ENCODE peak calls at places on chromosome 16, in four cellular contexts. One of them, this sample, is unnamed.

GRCh38 chr16:17414421-17414820 is 56.3 kb downstream of the XYLT1 start:
- DNase-seq in H1: no peak
- DNase-seq in SK-N-SH: no peak
- DNase-seq in K562: no peak
- DNase-seq in this sample: no peak

GRCh38 chr16:67992661-67993206 is 6.5 kb downstream of the DPEP2 start:
- DNase-seq in H1: no peak
- DNase-seq in SK-N-SH: no peak
- DNase-seq in K562: no peak
- DNase-seq in this sample: no peak

GRCh38 chr16:24853830-24854229 is 8.1 kb downstream of the SLC5A11 start:
- DNase-seq in H1: peak
- DNase-seq in SK-N-SH: peak
- DNase-seq in K562: no peak
- DNase-seq in this sample: no peak

GRCh38 chr16:52070341-52071057 is 476.4 kb downstream of the TOX3 start:
- DNase-seq in H1: no peak
- DNase-seq in SK-N-SH: no peak
- DNase-seq in K562: no peak
- DNase-seq in this sample: no peak

GRCh38 chr16:23274968-23275367 is 27.1 kb upstream of the SCNN1B start:
- DNase-seq in H1: no peak
- DNase-seq in SK-N-SH: no peak
- DNase-seq in K562: no peak
- DNase-seq in this sample: no peak

GRCh38 chr16:83187404-83187803 is 560.6 kb downstream of the CDH13 start:
- DNase-seq in H1: no peak
- DNase-seq in SK-N-SH: no peak
- DNase-seq in K562: no peak
- DNase-seq in this sample: no peak

GRCh38 chr16:50396770-50397525 is 28.2 kb upstream of the BRD7 start:
- DNase-seq in H1: no peak
- DNase-seq in SK-N-SH: no peak
- DNase-seq in K562: no peak
- DNase-seq in this sample: no peak

GRCh38 chr16:69936751-69937211 is 14.4 kb upstream of the CLEC18A start:
- DNase-seq in H1: no peak
- DNase-seq in SK-N-SH: no peak
- DNase-seq in K562: no peak
- DNase-seq in this sample: no peak

GRCh38 chr16:86651823-86652222 is 73.5 kb downstream of the FOXL1 start:
- DNase-seq in H1: no peak
- DNase-seq in SK-N-SH: no peak
- DNase-seq in K562: no peak
- DNase-seq in this sample: no peak

GRCh38 chr16:27222499-27223225 is 19.3 kb downstream of the KDM8 start:
- DNase-seq in H1: no peak
- DNase-seq in SK-N-SH: peak
- DNase-seq in K562: no peak
- DNase-seq in this sample: no peak

GRCh38 chr16:22813946-22814325 is at the start of gene HS3ST2:
- DNase-seq in H1: peak
- DNase-seq in SK-N-SH: peak
- DNase-seq in K562: no peak
- DNase-seq in this sample: peak

GRCh38 chr16:73071131-73071940 is 23.4 kb upstream of the ZFHX3 start:
- DNase-seq in H1: peak
- DNase-seq in SK-N-SH: peak
- DNase-seq in K562: no peak
- DNase-seq in this sample: peak

GRCh38 chr16:27691717-27692116 is 141.8 kb downstream of the KATNIP start:
- DNase-seq in H1: no peak
- DNase-seq in SK-N-SH: no peak
- DNase-seq in K562: no peak
- DNase-seq in this sample: no peak

GRCh38 chr16:23679274-23679985 is 741 bp downstream of the PLK1 start:
- DNase-seq in H1: peak
- DNase-seq in SK-N-SH: peak
- DNase-seq in K562: peak
- DNase-seq in this sample: peak

GRCh38 chr16:70665806-70666735 is 19.7 kb downstream of the IL34 start:
- DNase-seq in H1: no peak
- DNase-seq in SK-N-SH: no peak
- DNase-seq in K562: no peak
- DNase-seq in this sample: no peak

GRCh38 chr16:67404740-67405226 is 11.5 kb upstream of the TPPP3 start:
- DNase-seq in H1: no peak
- DNase-seq in SK-N-SH: no peak
- DNase-seq in K562: no peak
- DNase-seq in this sample: no peak

GRCh38 chr16:70512456-70512855 is 10.9 kb downstream of the COG4 start:
- DNase-seq in H1: no peak
- DNase-seq in SK-N-SH: no peak
- DNase-seq in K562: no peak
- DNase-seq in this sample: no peak

GRCh38 chr16:19718624-19718965 is 524 bp downstream of the IQCK start:
- DNase-seq in H1: no peak
- DNase-seq in SK-N-SH: no peak
- DNase-seq in K562: no peak
- DNase-seq in this sample: peak

GRCh38 chr16:566475-567361 is at the start of gene NHLRC4:
- DNase-seq in H1: no peak
- DNase-seq in SK-N-SH: peak
- DNase-seq in K562: peak
- DNase-seq in this sample: peak

DNA sequence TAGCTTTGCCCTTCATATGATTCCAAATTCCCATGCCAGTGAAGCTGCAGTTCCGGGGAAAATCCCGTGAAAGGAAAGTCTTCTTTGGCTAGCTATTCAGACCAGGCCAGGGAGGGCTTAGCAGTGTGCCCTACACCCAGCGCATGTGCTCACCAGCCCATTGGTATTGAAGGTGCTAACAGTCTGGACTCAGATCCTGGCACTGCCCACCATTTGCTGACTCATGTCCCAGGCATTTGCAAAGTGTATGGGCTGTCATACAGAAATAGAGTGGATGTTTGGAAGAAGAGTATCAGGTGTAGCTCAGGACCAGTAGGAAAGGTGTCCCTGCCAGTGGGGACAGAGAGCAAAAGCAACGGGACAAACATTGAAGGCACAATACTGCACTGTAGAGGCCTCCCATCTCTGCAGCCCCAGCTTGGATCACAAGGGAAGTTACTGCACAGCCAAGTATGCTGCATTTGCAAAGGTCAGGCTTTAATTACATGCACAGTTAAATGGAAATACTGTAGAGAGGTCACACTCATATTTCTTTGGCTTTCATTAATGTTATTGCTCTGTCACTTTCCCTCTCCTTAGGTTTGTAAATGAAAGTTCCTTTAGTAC is 220.0 kb downstream of the IRX3 start:
- DNase-seq in H1: no peak
- DNase-seq in SK-N-SH: no peak
- DNase-seq in K562: no peak
- DNase-seq in this sample: no peak
- TF ChIP-seq TEAD4 in H1: no peak
- TF ChIP-seq TEAD4 in SK-N-SH: no peak
- TF ChIP-seq TEAD4 in K562: no peak
- TF ChIP-seq TEAD4 in this sample: no peak

GRCh38 chr16:58820359-58820758 is 86.2 kb upstream of the GOT2 start:
- DNase-seq in H1: no peak
- DNase-seq in SK-N-SH: no peak
- DNase-seq in K562: no peak
- DNase-seq in this sample: no peak

GRCh38 chr16:58809213-58809612 is 75.1 kb upstream of the GOT2 start:
- DNase-seq in H1: no peak
- DNase-seq in SK-N-SH: no peak
- DNase-seq in K562: no peak
- DNase-seq in this sample: no peak

GRCh38 chr16:58815188-58815888 is 81.2 kb upstream of the GOT2 start:
- DNase-seq in H1: no peak
- DNase-seq in SK-N-SH: no peak
- DNase-seq in K562: no peak
- DNase-seq in this sample: no peak

DNA sequence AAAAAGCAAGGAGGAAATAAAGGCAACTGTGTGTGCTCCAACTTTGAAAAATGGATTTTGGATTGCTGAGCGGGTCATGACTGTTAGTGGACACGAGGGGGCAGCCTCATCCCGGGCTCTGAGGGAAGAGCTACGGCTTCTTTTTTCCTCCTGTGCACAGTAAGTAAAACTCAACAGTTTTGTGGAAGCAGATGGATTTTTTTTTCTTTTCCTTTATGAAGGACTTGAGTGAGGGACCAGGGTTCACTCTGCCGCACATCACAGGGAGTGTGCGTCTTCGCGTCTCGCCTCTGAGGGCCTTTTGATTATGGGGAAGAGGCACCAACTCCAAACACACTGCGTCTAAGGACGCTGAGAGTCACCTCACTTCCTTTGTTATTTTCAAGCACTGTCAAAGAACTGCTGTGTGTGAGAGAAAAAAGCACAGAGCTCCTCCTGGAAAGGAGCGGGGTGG is 80.3 kb upstream of the GOT2 start:
- DNase-seq in H1: peak
- DNase-seq in SK-N-SH: peak
- DNase-seq in K562: peak
- DNase-seq in this sample: peak
- TF ChIP-seq TEAD4 in H1: no peak
- TF ChIP-seq TEAD4 in SK-N-SH: no peak
- TF ChIP-seq TEAD4 in K562: no peak
- TF ChIP-seq TEAD4 in this sample: no peak

DNA sequence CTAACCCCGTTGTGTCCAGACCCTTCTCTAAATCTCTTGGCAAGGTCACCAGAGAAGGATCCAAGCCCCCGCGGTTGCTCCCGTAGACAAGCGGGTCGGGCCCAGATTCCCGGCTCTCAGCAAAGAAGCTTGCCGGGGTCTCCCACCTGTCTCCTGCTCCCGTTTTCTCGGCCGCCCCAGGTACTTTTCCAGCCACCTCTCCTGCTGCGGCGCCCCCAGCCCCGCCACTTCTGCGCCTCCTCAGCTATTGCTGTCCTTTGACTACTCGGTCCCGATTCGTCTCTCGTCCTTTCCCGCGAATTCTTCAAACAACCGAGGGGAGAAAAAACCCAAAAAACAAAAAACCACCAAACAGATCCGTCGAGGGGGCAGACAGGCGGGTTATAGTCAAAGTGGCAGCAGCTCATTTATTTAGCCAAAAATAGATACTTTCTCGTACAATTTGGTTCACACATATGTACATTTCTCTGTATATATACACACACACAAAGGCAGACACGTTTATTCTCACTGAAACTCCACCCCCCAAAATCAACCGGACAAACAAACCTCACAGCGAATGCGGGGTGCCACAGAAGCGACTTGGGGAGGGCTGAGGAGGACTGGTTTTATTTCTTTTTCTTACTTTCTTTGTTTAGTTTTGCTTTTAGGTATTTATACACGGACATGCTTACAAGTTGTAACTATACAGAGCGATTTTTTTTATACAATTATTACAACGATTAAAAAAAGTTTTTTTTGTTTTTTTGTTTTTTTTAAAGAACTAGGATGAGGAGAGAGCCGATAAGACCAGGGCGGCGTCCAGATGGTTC is 3.5 kb downstream of the IRX3 start:
- DNase-seq in H1: peak
- DNase-seq in SK-N-SH: no peak
- DNase-seq in K562: no peak
- DNase-seq in this sample: peak
- TF ChIP-seq TEAD4 in H1: no peak
- TF ChIP-seq TEAD4 in SK-N-SH: no peak
- TF ChIP-seq TEAD4 in K562: no peak
- TF ChIP-seq TEAD4 in this sample: no peak

GRCh38 chr16:11255737-11256656 is at the start of gene SOCS1:
- DNase-seq in H1: peak
- DNase-seq in SK-N-SH: peak
- DNase-seq in K562: peak
- DNase-seq in this sample: peak
- TF ChIP-seq TEAD4 in H1: no peak
- TF ChIP-seq TEAD4 in SK-N-SH: no peak
- TF ChIP-seq TEAD4 in K562: no peak
- TF ChIP-seq TEAD4 in this sample: no peak

GRCh38 chr16:1762879-1763520 is 8.3 kb downstream of the NME3 start:
- DNase-seq in H1: no peak
- DNase-seq in SK-N-SH: no peak
- DNase-seq in K562: peak
- DNase-seq in this sample: peak
- TF ChIP-seq TEAD4 in H1: no peak
- TF ChIP-seq TEAD4 in SK-N-SH: no peak
- TF ChIP-seq TEAD4 in K562: peak
- TF ChIP-seq TEAD4 in this sample: no peak